ENCODE peak calls at places on chromosomes 2 and 18, in six cellular contexts. R is stimulated activated CD8-positive, alpha-beta memory T cell treated with anti-CD3 and anti-CD28 coated beads, Interleukin-4, amount 100 ng/mL, for 48 hours; S is iPS DF 19.7; V is T-helper 1 cell; C is tibial nerve; P is choroid plexus epithelial cell. Q is an unnamed sample.

GRCh38 chr2:179861777-179862117 is 335 bp upstream of the ZNF385B start:
- DNase-seq in S (no peak), C (no peak), R (no peak), V (no peak), P (peak), Q (peak)

GRCh38 chr2:29010946-29011649 is 30.0 kb downstream of the TOGARAM2 start:
- DNase-seq in C (no peak), S (no peak), R (peak), V (peak), P (peak), Q (peak)

GRCh38 chr2:128584296-128584900 is 265.7 kb upstream of the HS6ST1 start:
- DNase-seq in P (peak), R (no peak), V (no peak), C (no peak), S (no peak), Q (no peak)

GRCh38 chr2:68059769-68060525 is 2.9 kb downstream of the C1D start:
- DNase-seq in P (no peak), R (no peak), V (no peak), S (no peak), C (no peak), Q (no peak)

GRCh38 chr2:225100856-225101294 is 58.6 kb upstream of the DOCK10 start:
- DNase-seq in C (no peak), S (no peak), P (peak), V (no peak), R (no peak), Q (no peak)

GRCh38 chr2:133264951-133265949 is 303.0 kb downstream of the NCKAP5 start:
- DNase-seq in R (no peak), S (no peak), P (no peak), V (no peak), C (no peak), Q (no peak)

GRCh38 chr18:78106946-78107345 is 857.3 kb downstream of the GALR1 start:
- DNase-seq in S (no peak), C (no peak), V (no peak), R (no peak), P (no peak), Q (no peak)

GRCh38 chr2:202408546-202409140 is 32.5 kb downstream of the BMPR2 start:
- DNase-seq in R (no peak), P (no peak), C (no peak), S (no peak), V (no peak), Q (no peak)

GRCh38 chr2:128237081-128237534 is 81.6 kb downstream of the HS6ST1 start:
- DNase-seq in R (no peak), S (no peak), P (peak), V (no peak), C (no peak), Q (no peak)

GRCh38 chr2:152222975-152223638 is 47.5 kb upstream of the STAM2 start:
- DNase-seq in S (no peak), R (no peak), V (no peak), C (peak), P (peak), Q (peak)

GRCh38 chr2:160207271-160207670 is 7.2 kb upstream of the ITGB6 start:
- DNase-seq in V (no peak), R (no peak), S (no peak), P (no peak), C (no peak), Q (no peak)

GRCh38 chr2:207603486-207603885 is 21.7 kb downstream of the METTL21A start:
- DNase-seq in S (no peak), V (no peak), C (no peak), R (no peak), P (no peak), Q (no peak)

GRCh38 chr2:30730736-30731135 is 76.5 kb downstream of the CAPN13 start:
- DNase-seq in P (no peak), V (no peak), C (no peak), R (no peak), S (no peak), Q (no peak)

GRCh38 chr18:8616026-8616401 is 6.8 kb downstream of the RAB12 start:
- DNase-seq in C (no peak), S (no peak), P (no peak), R (no peak), V (no peak), Q (no peak)

GRCh38 chr2:71150082-71150816 is 19.8 kb downstream of the MPHOSPH10 start:
- DNase-seq in V (no peak), C (no peak), P (peak), R (no peak), S (no peak), Q (no peak)

GRCh38 chr2:229133155-229133772 is 137.8 kb downstream of the PID1 start:
- DNase-seq in V (no peak), C (no peak), P (peak), S (peak), R (no peak), Q (no peak)

GRCh38 chr18:3906072-3906471 is 456.1 kb downstream of the TGIF1 start:
- DNase-seq in P (no peak), S (no peak), R (no peak), V (no peak), C (no peak), Q (no peak)

GRCh38 chr2:98036349-98037000 is 40.7 kb upstream of the TMEM131 start:
- DNase-seq in S (no peak), P (no peak), V (no peak), C (no peak), R (no peak), Q (peak)

GRCh38 chr2:237057107-237057506 is 28.6 kb upstream of the COPS8 start:
- DNase-seq in S (no peak), P (no peak), C (no peak), V (no peak), R (no peak), Q (no peak)